ENCODE peak calls at places on chromosomes 6 and 20, in five cellular contexts. D is tibial nerve, N is Peyer's patch, B is HepG2, W is esophagus squamous epithelium. S is an unnamed sample.
A peak's percentile ranks its signal among the peaks of the same experiment; 100 is the strongest.

GRCh38 chr20:1313236-1313964 is 15.5 kb downstream of the SDCBP2 start:
- DNase-seq in D (peak; percentile 69), N (peak; percentile 77), B (peak; percentile 71), W (no peak), S (peak; percentile 62)

GRCh38 chr6:6314601-6315000 is 5.9 kb downstream of the F13A1 start:
- DNase-seq in D (no peak), N (no peak), B (no peak), W (no peak), S (no peak)

GRCh38 chr6:78483546-78483945 is 383.8 kb upstream of the IRAK1BP1 start:
- DNase-seq in D (no peak), N (no peak), B (no peak), W (no peak), S (no peak)

GRCh38 chr20:46721476-46721875 is 12.0 kb downstream of the SLC2A10 start:
- DNase-seq in D (no peak), N (no peak), B (no peak), W (no peak), S (no peak)

GRCh38 chr6:14118444-14118843 is 872 bp downstream of the CD83 start:
- DNase-seq in D (no peak), N (no peak), B (no peak), W (no peak), S (no peak)

GRCh38 chr6:109073344-109074235 is 21.1 kb downstream of the SESN1 start:
- DNase-seq in D (peak; percentile 74), N (no peak), B (peak; percentile 67), W (no peak), S (no peak)

GRCh38 chr20:21780528-21780927 is 75.1 kb downstream of the PAX1 start:
- DNase-seq in D (no peak), N (no peak), B (no peak), W (no peak), S (no peak)

GRCh38 chr20:50777373-50777772 is 17.5 kb upstream of the BCAS4 start:
- DNase-seq in D (no peak), N (no peak), B (no peak), W (no peak), S (no peak)

GRCh38 chr6:138036955-138037592 is 70.1 kb downstream of the PERP start:
- DNase-seq in D (no peak), N (no peak), B (no peak), W (no peak), S (no peak)

GRCh38 chr20:45416917-45417316 is 976 bp downstream of the PIGT start:
- DNase-seq in D (no peak), N (no peak), B (no peak), W (no peak), S (no peak)

GRCh38 chr20:45415822-45416637 is at the start of gene PIGT:
- DNase-seq in D (peak; percentile 80), N (peak; percentile 88), B (peak; percentile 93), W (peak; percentile 32), S (peak; percentile 86)

GRCh38 chr20:45420125-45420524 is 4.2 kb downstream of the PIGT start:
- DNase-seq in D (no peak), N (no peak), B (no peak), W (no peak), S (no peak)

GRCh38 chr20:45423700-45424099 is 7.8 kb downstream of the PIGT start:
- DNase-seq in D (no peak), N (no peak), B (no peak), W (no peak), S (no peak)

GRCh38 chr20:45419188-45420091 is 3.5 kb downstream of the PIGT start:
- DNase-seq in D (peak; percentile 59), N (peak; percentile 65), B (peak; percentile 35), W (no peak), S (peak; percentile 92)
- TF ChIP-seq POLR2A in D (no peak), N (no peak), B (no peak), W (no peak), S (no peak)

GRCh38 chr6:143743256-143744166 is 65.7 kb downstream of the PHACTR2 start:
- DNase-seq in D (no peak), N (no peak), B (peak; percentile 82), W (no peak), S (no peak)

GRCh38 chr6:143742955-143743255 is 65.1 kb downstream of the PHACTR2 start:
- DNase-seq in D (no peak), N (no peak), B (no peak), W (no peak), S (no peak)

GRCh38 chr6:143746202-143747119 is 68.7 kb downstream of the PHACTR2 start:
- DNase-seq in D (no peak), N (no peak), B (peak; percentile 49), W (no peak), S (no peak)

GRCh38 chr6:143745160-143746133 is 67.7 kb downstream of the PHACTR2 start:
- DNase-seq in D (peak; percentile 26), N (no peak), B (peak; percentile 100), W (no peak), S (no peak)

DNA sequence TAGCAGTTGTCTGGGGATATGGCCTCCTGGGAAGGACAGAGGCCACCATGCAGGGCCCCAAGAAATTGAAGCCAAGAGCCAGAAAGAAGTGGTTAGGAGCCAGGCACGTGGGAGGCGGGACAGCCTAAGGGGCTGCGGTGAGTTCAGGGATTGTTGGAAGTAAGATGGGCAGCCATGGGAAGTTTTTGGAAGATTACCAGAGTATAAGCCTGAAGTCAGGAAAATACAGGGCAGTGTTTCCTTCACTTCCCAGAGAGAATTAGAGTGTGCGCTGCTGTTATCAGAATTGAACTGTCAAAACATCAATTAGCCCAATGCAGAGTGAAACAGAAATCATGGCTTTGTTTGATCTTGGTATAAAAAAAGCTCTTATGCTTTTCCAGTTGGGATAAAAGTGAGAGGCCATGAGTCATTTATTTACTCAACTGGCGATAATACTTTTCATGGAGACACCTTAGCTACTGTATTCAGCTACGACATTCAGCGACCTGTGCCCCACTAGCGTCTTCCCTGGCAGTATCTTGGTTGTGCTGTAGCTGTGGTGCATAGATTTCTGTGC is 66.9 kb downstream of the PHACTR2 start:
- DNase-seq in D (no peak), N (no peak), B (peak; percentile 85), W (no peak), S (no peak)
- H3K4me3 ChIP-seq in D (no peak overlapping the region), N (no peak overlapping the region), B (peak overlapping the region; percentile 49), W (no peak overlapping the region), S (no peak overlapping the region)

GRCh38 chr6:12291785-12292604 is 1.8 kb downstream of the EDN1 start:
- DNase-seq in D (no peak), N (peak; percentile 63), B (peak; percentile 73), W (no peak), S (no peak)
- TF ChIP-seq CTCF in D (no peak), N (peak; percentile 59), B (peak; percentile 86), W (no peak), S (no peak)

GRCh38 chr20:53513168-53513488 is 80.5 kb downstream of the ZNF217 start:
- DNase-seq in D (no peak), N (no peak), B (no peak), W (no peak), S (no peak)

GRCh38 chr20:53515749-53516148 is 77.9 kb downstream of the ZNF217 start:
- DNase-seq in D (no peak), N (no peak), B (peak; percentile 77), W (no peak), S (no peak)

GRCh38 chr20:53512076-53512475 is 81.6 kb downstream of the ZNF217 start:
- DNase-seq in D (no peak), N (no peak), B (no peak), W (no peak), S (peak; percentile 31)

GRCh38 chr20:53510704-53511103 is 82.9 kb downstream of the ZNF217 start:
- DNase-seq in D (no peak), N (no peak), B (no peak), W (no peak), S (peak; percentile 60)

GRCh38 chr20:53513489-53514298 is 79.9 kb downstream of the ZNF217 start:
- DNase-seq in D (no peak), N (no peak), B (peak; percentile 86), W (no peak), S (no peak)
- TF ChIP-seq POLR2A in D (no peak), N (no peak), B (no peak), W (no peak), S (no peak)

GRCh38 chr6:12014873-12015149 is 2.7 kb downstream of the HIVEP1 start:
- DNase-seq in D (no peak), N (no peak), B (no peak), W (no peak), S (no peak)

GRCh38 chr6:12012566-12013367 is 655 bp downstream of the HIVEP1 start:
- DNase-seq in D (peak; percentile 61), N (peak; percentile 73), B (peak; percentile 49), W (no peak), S (peak; percentile 81)

GRCh38 chr6:12013368-12013617 is 1.2 kb downstream of the HIVEP1 start:
- DNase-seq in D (no peak), N (no peak), B (no peak), W (no peak), S (no peak)

GRCh38 chr6:12012231-12012565 is at the start of gene HIVEP1:
- DNase-seq in D (no peak), N (peak; percentile 70), B (no peak), W (no peak), S (no peak)

DNA sequence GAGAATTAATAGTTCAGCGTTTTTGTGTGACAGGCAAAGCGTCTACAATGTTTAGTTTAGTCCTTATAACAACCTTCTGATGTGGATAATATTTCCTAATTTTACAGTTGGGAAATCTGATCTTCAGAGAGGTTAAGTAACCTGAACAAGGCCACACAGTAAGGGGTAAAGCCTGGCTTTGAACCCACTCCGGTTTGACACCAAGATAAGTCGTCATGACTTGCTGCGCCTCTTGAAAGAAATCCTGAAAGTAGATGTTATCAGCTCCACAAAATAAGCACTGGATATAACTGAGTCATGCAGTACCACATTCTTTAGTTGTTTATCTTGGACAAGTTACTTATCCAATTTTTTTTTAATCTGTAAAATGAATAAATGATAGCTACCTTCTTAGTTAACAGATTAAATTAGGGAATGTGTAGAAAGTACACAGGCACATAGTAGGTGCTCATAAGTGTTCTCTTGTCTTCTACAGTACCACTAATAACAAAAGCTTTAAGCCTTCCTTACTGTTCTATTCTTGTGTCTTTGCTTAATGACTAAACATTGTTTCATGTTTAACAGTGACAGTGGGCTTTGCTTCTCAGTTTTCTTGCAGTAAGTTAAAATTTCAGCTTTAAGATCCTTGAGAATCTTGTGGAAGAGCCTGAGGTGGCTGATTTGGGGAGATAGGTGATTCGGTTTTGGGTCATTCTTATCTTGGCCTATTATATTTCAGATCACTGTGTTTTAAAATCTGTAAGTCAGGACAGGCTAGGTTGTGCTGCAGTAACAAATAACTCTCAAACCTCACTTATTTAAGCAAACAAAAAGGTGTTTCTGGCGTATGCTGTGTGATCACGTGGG is 2.1 kb downstream of the HIVEP1 start:
- DNase-seq in D (no peak), N (no peak), B (no peak), W (no peak), S (no peak)
- H3K4me3 ChIP-seq in D (no peak overlapping the region), N (no peak overlapping the region), B (no peak overlapping the region), W (no peak overlapping the region), S (no peak overlapping the region)

GRCh38 chr6:57190140-57190539 is 18.0 kb downstream of the BAG2 start:
- DNase-seq in D (no peak), N (no peak), B (peak; percentile 55), W (no peak), S (no peak)
- TF ChIP-seq CTCF in D (peak; percentile 30), N (peak; percentile 18), B (peak; percentile 45), W (peak; percentile 13), S (no peak)

S was measured in lower leg skin.